ENCODE peak calls at places on chromosomes 3 and 15, in six cellular contexts. One of them, this sample, is unnamed.
A peak's percentile ranks its signal among the peaks of the same experiment; 100 is the strongest.

GRCh38 chr3:4721511-4721911 is 228.4 kb downstream of the ITPR1 start:
- DNase-seq in neural crest cell: no peak
- DNase-seq in natural killer cell: no peak
- DNase-seq in hepatocyte: no peak
- DNase-seq in lower leg skin: peak; percentile 49
- DNase-seq in H9: no peak
- DNase-seq in this sample: no peak

GRCh38 chr15:31265871-31266711 is 60.5 kb upstream of the KLF13 start:
- DNase-seq in H9: peak; percentile 31
- DNase-seq in hepatocyte: no peak
- DNase-seq in lower leg skin: peak; percentile 84
- DNase-seq in natural killer cell: peak; percentile 47
- DNase-seq in neural crest cell: no peak
- DNase-seq in this sample: peak; percentile 57

GRCh38 chr3:632571-633170 is 436.1 kb downstream of the CHL1 start:
- DNase-seq in H9: peak; percentile 76
- DNase-seq in hepatocyte: peak; percentile 81
- DNase-seq in natural killer cell: no peak
- DNase-seq in lower leg skin: no peak
- DNase-seq in neural crest cell: peak; percentile 72
- DNase-seq in this sample: no peak

GRCh38 chr15:79640206-79640605 is 208.1 kb downstream of the MINAR1 start:
- DNase-seq in lower leg skin: no peak
- DNase-seq in H9: no peak
- DNase-seq in neural crest cell: no peak
- DNase-seq in hepatocyte: peak; percentile 59
- DNase-seq in natural killer cell: no peak
- DNase-seq in this sample: no peak

GRCh38 chr15:52392008-52392687 is 96.5 kb upstream of the MYO5C start:
- DNase-seq in neural crest cell: no peak
- DNase-seq in H9: peak; percentile 77
- DNase-seq in lower leg skin: no peak
- DNase-seq in hepatocyte: no peak
- DNase-seq in natural killer cell: no peak
- DNase-seq in this sample: no peak

GRCh38 chr3:124491098-124491497 is 239.2 kb upstream of the UMPS start:
- DNase-seq in hepatocyte: no peak
- DNase-seq in natural killer cell: no peak
- DNase-seq in H9: no peak
- DNase-seq in neural crest cell: no peak
- DNase-seq in lower leg skin: no peak
- DNase-seq in this sample: no peak

GRCh38 chr3:29644956-29645661 is 364.2 kb downstream of the RBMS3 start:
- DNase-seq in H9: no peak
- DNase-seq in natural killer cell: no peak
- DNase-seq in neural crest cell: no peak
- DNase-seq in hepatocyte: no peak
- DNase-seq in lower leg skin: no peak
- DNase-seq in this sample: no peak

GRCh38 chr3:110414851-110415250 is 656.8 kb upstream of the NECTIN3 start:
- DNase-seq in H9: no peak
- DNase-seq in neural crest cell: no peak
- DNase-seq in lower leg skin: no peak
- DNase-seq in natural killer cell: no peak
- DNase-seq in hepatocyte: no peak
- DNase-seq in this sample: no peak

GRCh38 chr15:67085237-67085817 is 19.9 kb downstream of the SMAD3 start:
- DNase-seq in H9: no peak
- DNase-seq in neural crest cell: no peak
- DNase-seq in lower leg skin: no peak
- DNase-seq in natural killer cell: no peak
- DNase-seq in hepatocyte: no peak
- DNase-seq in this sample: no peak

GRCh38 chr3:138349926-138350665 is 1.7 kb downstream of the MRAS start:
- DNase-seq in natural killer cell: no peak
- DNase-seq in H9: no peak
- DNase-seq in hepatocyte: no peak
- DNase-seq in lower leg skin: no peak
- DNase-seq in neural crest cell: no peak
- DNase-seq in this sample: no peak

GRCh38 chr3:53089511-53089910 is 40.7 kb downstream of the RFT1 start:
- DNase-seq in hepatocyte: no peak
- DNase-seq in natural killer cell: no peak
- DNase-seq in H9: no peak
- DNase-seq in neural crest cell: no peak
- DNase-seq in lower leg skin: no peak
- DNase-seq in this sample: no peak

GRCh38 chr3:143586565-143586964 is 261.7 kb downstream of the SLC9A9 start:
- DNase-seq in lower leg skin: no peak
- DNase-seq in H9: no peak
- DNase-seq in hepatocyte: no peak
- DNase-seq in natural killer cell: no peak
- DNase-seq in neural crest cell: no peak
- DNase-seq in this sample: no peak

GRCh38 chr15:47184405-47185221 is 532.7 kb upstream of the SEMA6D start:
- DNase-seq in lower leg skin: no peak
- DNase-seq in hepatocyte: peak; percentile 54
- DNase-seq in natural killer cell: no peak
- DNase-seq in H9: peak; percentile 45
- DNase-seq in neural crest cell: peak; percentile 32
- DNase-seq in this sample: no peak

GRCh38 chr15:86961669-86962068 is 882.0 kb downstream of the AGBL1 start:
- DNase-seq in neural crest cell: no peak
- DNase-seq in lower leg skin: no peak
- DNase-seq in H9: no peak
- DNase-seq in hepatocyte: no peak
- DNase-seq in natural killer cell: no peak
- DNase-seq in this sample: no peak

GRCh38 chr15:38688761-38689160 is 124.1 kb upstream of the RASGRP1 start:
- DNase-seq in neural crest cell: no peak
- DNase-seq in natural killer cell: no peak
- DNase-seq in H9: no peak
- DNase-seq in lower leg skin: no peak
- DNase-seq in hepatocyte: no peak
- DNase-seq in this sample: no peak

GRCh38 chr3:11548721-11549131 is 95.0 kb downstream of the VGLL4 start:
- DNase-seq in lower leg skin: no peak
- DNase-seq in natural killer cell: no peak
- DNase-seq in neural crest cell: no peak
- DNase-seq in hepatocyte: no peak
- DNase-seq in H9: no peak
- DNase-seq in this sample: no peak

GRCh38 chr15:79978694-79979519 is 7.9 kb upstream of the BCL2A1 start:
- DNase-seq in H9: no peak
- DNase-seq in hepatocyte: peak; percentile 48
- DNase-seq in natural killer cell: no peak
- DNase-seq in neural crest cell: no peak
- DNase-seq in lower leg skin: no peak
- DNase-seq in this sample: no peak

GRCh38 chr15:97140216-97140615 is 809.7 kb downstream of the NR2F2 start:
- DNase-seq in neural crest cell: no peak
- DNase-seq in lower leg skin: no peak
- DNase-seq in hepatocyte: no peak
- DNase-seq in H9: no peak
- DNase-seq in natural killer cell: no peak
- DNase-seq in this sample: no peak

GRCh38 chr15:100115711-100116090 is 226.1 kb downstream of the ADAMTS17 start:
- DNase-seq in natural killer cell: no peak
- DNase-seq in hepatocyte: no peak
- DNase-seq in neural crest cell: no peak
- DNase-seq in lower leg skin: no peak
- DNase-seq in H9: no peak
- DNase-seq in this sample: no peak

GRCh38 chr3:139329364-139329850 is 14.4 kb upstream of the MRPS22 start:
- DNase-seq in H9: peak; percentile 94
- DNase-seq in lower leg skin: peak; percentile 97
- DNase-seq in neural crest cell: peak; percentile 96
- DNase-seq in natural killer cell: peak; percentile 80
- DNase-seq in hepatocyte: peak; percentile 93
- DNase-seq in this sample: peak; percentile 93

DNA sequence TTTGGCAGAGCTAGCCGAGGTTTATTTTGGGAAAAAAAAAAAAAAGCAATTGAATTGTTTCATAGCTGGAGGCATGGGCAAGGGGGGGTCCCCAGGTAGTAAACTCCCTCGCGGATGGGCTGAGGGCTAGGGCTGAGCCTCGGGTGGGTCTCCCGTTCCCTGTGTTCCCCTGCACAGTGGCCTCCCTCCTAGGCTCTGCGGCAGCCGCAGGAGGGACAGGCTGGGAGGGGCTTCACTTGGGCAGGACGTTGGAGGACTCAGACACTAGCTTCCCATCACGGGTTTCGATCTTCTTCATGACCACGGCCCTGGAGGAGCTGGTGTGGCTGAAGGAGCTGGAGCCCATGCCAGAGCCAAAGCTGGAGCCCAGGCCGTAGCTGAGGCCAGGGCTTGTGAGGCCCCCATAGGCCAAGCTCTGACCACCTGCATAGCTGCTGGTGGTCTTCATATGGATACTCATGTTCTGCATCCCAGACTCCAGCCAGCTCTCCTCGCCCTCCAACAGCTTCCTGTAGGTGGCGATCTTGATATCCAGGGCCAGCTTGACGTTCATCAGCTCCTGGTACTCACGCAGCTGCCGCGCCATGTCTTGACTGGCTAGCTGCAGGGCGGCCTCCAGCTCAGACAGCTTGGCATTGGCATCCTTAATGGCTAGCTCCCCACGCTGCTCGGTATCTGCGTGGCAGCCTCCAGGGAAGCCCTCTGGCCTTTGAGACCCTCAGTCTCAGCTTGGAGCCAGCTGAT is 64.0 kb upstream of the CDAN1 start:
- DNase-seq in neural crest cell: peak; percentile 2
- DNase-seq in H9: peak; percentile 59
- DNase-seq in natural killer cell: no peak
- DNase-seq in hepatocyte: no peak
- DNase-seq in lower leg skin: no peak
- DNase-seq in this sample: no peak
- TF ChIP-seq CTCF in neural crest cell: no peak
- TF ChIP-seq CTCF in H9: peak; percentile 72
- TF ChIP-seq CTCF in natural killer cell: no peak
- TF ChIP-seq CTCF in hepatocyte: no peak
- TF ChIP-seq CTCF in lower leg skin: no peak
- TF ChIP-seq CTCF in this sample: peak; percentile 27

DNA sequence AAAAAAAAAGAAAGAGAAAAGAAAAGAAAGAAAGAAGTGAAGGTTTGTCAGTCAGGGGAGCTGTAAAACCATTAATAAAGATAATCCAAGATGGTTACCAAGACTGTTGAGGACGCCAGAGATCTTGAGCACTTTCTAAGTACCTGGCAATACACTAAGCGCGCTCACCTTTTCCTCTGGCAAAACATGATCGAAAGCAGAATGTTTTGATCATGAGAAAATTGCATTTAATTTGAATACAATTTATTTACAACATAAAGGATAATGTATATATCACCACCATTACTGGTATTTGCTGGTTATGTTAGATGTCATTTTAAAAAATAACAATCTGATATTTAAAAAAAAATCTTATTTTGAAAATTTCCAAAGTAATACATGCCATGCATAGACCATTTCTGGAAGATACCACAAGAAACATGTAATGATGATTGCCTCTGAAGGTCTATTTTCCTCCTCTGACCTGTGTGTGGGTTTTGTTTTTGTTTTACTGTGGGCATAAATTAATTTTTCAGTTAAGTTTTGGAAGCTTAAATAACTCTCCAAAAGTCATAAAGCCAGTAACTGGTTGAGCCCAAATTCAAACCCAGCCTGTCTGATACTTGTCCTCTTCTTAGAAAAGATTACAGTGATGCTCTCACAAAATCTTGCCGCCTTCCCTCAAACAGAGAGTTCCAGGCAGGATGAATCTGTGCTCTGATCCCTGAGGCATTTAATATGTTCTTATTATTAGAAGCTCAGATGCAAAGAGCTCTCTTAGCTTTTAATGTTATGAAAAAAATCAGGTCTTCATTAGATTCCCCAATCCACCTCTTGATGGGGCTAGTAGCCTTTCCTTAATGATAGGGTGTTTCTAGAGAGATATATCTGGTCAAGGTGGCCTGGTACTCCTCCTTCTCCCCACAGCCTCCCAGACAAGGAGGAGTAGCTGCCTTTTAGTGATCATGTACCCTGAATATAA is 2.0 kb downstream of the B2M start:
- DNase-seq in neural crest cell: no peak
- DNase-seq in natural killer cell: no peak
- DNase-seq in hepatocyte: no peak
- DNase-seq in H9: no peak
- DNase-seq in lower leg skin: no peak
- DNase-seq in this sample: no peak
- TF ChIP-seq CTCF in neural crest cell: no peak
- TF ChIP-seq CTCF in natural killer cell: peak; percentile 46
- TF ChIP-seq CTCF in hepatocyte: peak; percentile 25
- TF ChIP-seq CTCF in H9: peak; percentile 59
- TF ChIP-seq CTCF in lower leg skin: no peak
- TF ChIP-seq CTCF in this sample: peak; percentile 29

GRCh38 chr3:9942164-9942563 is 8.5 kb downstream of the CRELD1 start:
- DNase-seq in neural crest cell: no peak
- DNase-seq in H9: no peak
- DNase-seq in lower leg skin: no peak
- DNase-seq in natural killer cell: no peak
- DNase-seq in hepatocyte: no peak
- DNase-seq in this sample: no peak

GRCh38 chr3:9940746-9941145 is 7.1 kb downstream of the CRELD1 start:
- DNase-seq in neural crest cell: no peak
- DNase-seq in hepatocyte: no peak
- DNase-seq in lower leg skin: no peak
- DNase-seq in H9: no peak
- DNase-seq in natural killer cell: no peak
- DNase-seq in this sample: no peak

GRCh38 chr3:9935966-9936365 is 2.3 kb downstream of the CRELD1 start:
- DNase-seq in neural crest cell: no peak
- DNase-seq in H9: no peak
- DNase-seq in natural killer cell: no peak
- DNase-seq in lower leg skin: no peak
- DNase-seq in hepatocyte: no peak
- DNase-seq in this sample: no peak

GRCh38 chr3:9937839-9938238 is 4.2 kb downstream of the CRELD1 start:
- DNase-seq in neural crest cell: no peak
- DNase-seq in H9: no peak
- DNase-seq in natural killer cell: no peak
- DNase-seq in lower leg skin: no peak
- DNase-seq in hepatocyte: no peak
- DNase-seq in this sample: no peak

DNA sequence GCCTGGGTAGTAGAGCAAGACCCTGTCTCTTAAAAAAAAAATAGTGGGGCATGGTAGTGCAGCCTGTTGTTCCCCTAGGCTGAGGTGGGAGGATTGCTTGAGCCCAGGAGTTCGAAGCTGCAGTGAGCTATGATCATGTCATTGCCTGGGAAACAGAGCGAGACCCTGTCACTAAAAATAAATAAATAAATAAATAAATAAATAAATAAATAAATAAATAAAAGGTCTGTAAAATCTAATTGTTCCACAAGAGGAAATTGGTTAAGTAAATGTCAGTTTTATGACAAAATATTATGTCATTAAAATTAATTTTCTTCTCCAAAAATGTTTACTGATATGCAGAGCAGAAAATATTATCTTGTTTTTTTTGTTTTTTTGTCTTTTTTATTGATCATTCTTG is 5.3 kb downstream of the CRELD1 start:
- DNase-seq in hepatocyte: no peak
- DNase-seq in neural crest cell: no peak
- DNase-seq in lower leg skin: no peak
- DNase-seq in H9: no peak
- DNase-seq in natural killer cell: no peak
- DNase-seq in this sample: no peak
- TF ChIP-seq CTCF in hepatocyte: no peak
- TF ChIP-seq CTCF in neural crest cell: no peak
- TF ChIP-seq CTCF in lower leg skin: no peak
- TF ChIP-seq CTCF in H9: no peak
- TF ChIP-seq CTCF in natural killer cell: no peak
- TF ChIP-seq CTCF in this sample: no peak

GRCh38 chr15:91289324-91289723 is 189.3 kb downstream of the SV2B start:
- DNase-seq in lower leg skin: no peak
- DNase-seq in neural crest cell: no peak
- DNase-seq in H9: peak; percentile 57
- DNase-seq in hepatocyte: no peak
- DNase-seq in natural killer cell: no peak
- DNase-seq in this sample: no peak
- TF ChIP-seq CTCF in lower leg skin: no peak
- TF ChIP-seq CTCF in neural crest cell: no peak
- TF ChIP-seq CTCF in H9: peak; percentile 47
- TF ChIP-seq CTCF in hepatocyte: no peak
- TF ChIP-seq CTCF in natural killer cell: no peak
- TF ChIP-seq CTCF in this sample: no peak

This sample was measured in type B pancreatic cell.